ENCODE peak calls at places on chromosome 1, in six cellular contexts. U, W, Y, C, R and E are unnamed samples.

GRCh38 chr1:167913895-167914502 is at the start of gene ADCY10:
- ATAC-seq in W (no peak), R (no peak), Y (no peak), U (no peak), C (no peak), E (no peak)

GRCh38 chr1:244651956-244652698 is 799 bp upstream of the DESI2 start:
- ATAC-seq in Y (no peak), C (no peak), U (peak; percentile 2), W (no peak), R (no peak), E (no peak)

GRCh38 chr1:48678684-48679083 is 98.0 kb downstream of the BEND5 start:
- ATAC-seq in C (no peak), W (no peak), R (no peak), U (no peak), Y (no peak), E (no peak)

GRCh38 chr1:43861985-43862735 is 71.4 kb upstream of the ARTN start:
- ATAC-seq in U (no peak), R (no peak), C (no peak), Y (no peak), W (peak; percentile 31), E (no peak)

GRCh38 chr1:7265771-7266371 is 480.6 kb downstream of the CAMTA1 start:
- ATAC-seq in Y (no peak), U (peak; percentile 97), R (peak; percentile 91), C (no peak), W (no peak), E (no peak)

GRCh38 chr1:157193702-157194391 is 55.7 kb upstream of the ETV3 start:
- ATAC-seq in C (no peak), Y (peak; percentile 37), R (peak; percentile 51), W (no peak), U (peak; percentile 40), E (no peak)

GRCh38 chr1:11731719-11732283 is 4.1 kb upstream of the AGTRAP start:
- ATAC-seq in U (no peak), W (peak; percentile 59), R (peak; percentile 18), Y (peak; percentile 22), C (peak; percentile 48), E (peak; percentile 66)

GRCh38 chr1:17355898-17356297 is 16.1 kb upstream of the PADI6 start:
- ATAC-seq in U (no peak), R (no peak), W (no peak), Y (no peak), C (no peak), E (no peak)

GRCh38 chr1:16631248-16632043 is 18.1 kb upstream of the NBPF1 start:
- ATAC-seq in U (peak; percentile 7), C (peak; percentile 7), R (no peak), W (peak; percentile 6), Y (no peak), E (no peak)

GRCh38 chr1:228446849-228447248 is 30.2 kb upstream of the TRIM17 start:
- ATAC-seq in R (no peak), W (no peak), C (no peak), Y (no peak), U (no peak), E (no peak)

GRCh38 chr1:216757110-216757509 is 33.9 kb upstream of the ESRRG start:
- ATAC-seq in Y (no peak), C (no peak), U (no peak), R (no peak), W (no peak), E (no peak)

GRCh38 chr1:193338194-193338593 is 151.8 kb upstream of the B3GALT2 start:
- ATAC-seq in Y (no peak), U (no peak), C (no peak), W (no peak), R (peak; percentile 45), E (no peak)

GRCh38 chr1:67880056-67880601 is 46.9 kb upstream of the GNG12 start:
- ATAC-seq in C (no peak), W (peak; percentile 86), U (peak; percentile 91), Y (peak; percentile 61), R (peak; percentile 68), E (no peak)

GRCh38 chr1:197763307-197763706 is 12.0 kb downstream of the DENND1B start:
- ATAC-seq in R (no peak), W (no peak), C (no peak), Y (no peak), U (no peak), E (no peak)

GRCh38 chr1:227870375-227870774 is 54.9 kb downstream of the PRSS38 start:
- ATAC-seq in C (no peak), W (no peak), U (no peak), Y (no peak), R (no peak), E (no peak)

GRCh38 chr1:195591917-195592672 is 1016.1 kb downstream of the KCNT2 start:
- ATAC-seq in W (no peak), C (no peak), R (no peak), U (no peak), Y (no peak), E (no peak)

GRCh38 chr1:98797506-98797905 is 136.0 kb downstream of the SNX7 start:
- ATAC-seq in Y (no peak), U (no peak), W (no peak), R (no peak), C (no peak), E (no peak)

GRCh38 chr1:99737016-99737415 is 29.4 kb downstream of the FRRS1 start:
- ATAC-seq in Y (peak; percentile 62), R (no peak), U (peak; percentile 97), C (peak; percentile 52), W (peak; percentile 91), E (peak; percentile 77)

GRCh38 chr1:223312705-223313414 is 51.1 kb downstream of the SUSD4 start:
- ATAC-seq in U (no peak), C (no peak), W (no peak), R (no peak), Y (no peak), E (no peak)

GRCh38 chr1:46277658-46278373 is 25.6 kb downstream of the LRRC41 start:
- ATAC-seq in W (peak; percentile 16), C (no peak), R (no peak), U (no peak), Y (no peak), E (no peak)

GRCh38 chr1:21290546-21290944 is 282 bp upstream of the ECE1 start:
- ATAC-seq in U (peak; percentile 57), R (no peak), Y (no peak), C (no peak), W (no peak), E (no peak)

GRCh38 chr1:62271932-62272728 is 47.1 kb downstream of the KANK4 start:
- ATAC-seq in R (no peak), Y (no peak), C (peak; percentile 26), U (peak; percentile 34), W (no peak), E (no peak)

DNA sequence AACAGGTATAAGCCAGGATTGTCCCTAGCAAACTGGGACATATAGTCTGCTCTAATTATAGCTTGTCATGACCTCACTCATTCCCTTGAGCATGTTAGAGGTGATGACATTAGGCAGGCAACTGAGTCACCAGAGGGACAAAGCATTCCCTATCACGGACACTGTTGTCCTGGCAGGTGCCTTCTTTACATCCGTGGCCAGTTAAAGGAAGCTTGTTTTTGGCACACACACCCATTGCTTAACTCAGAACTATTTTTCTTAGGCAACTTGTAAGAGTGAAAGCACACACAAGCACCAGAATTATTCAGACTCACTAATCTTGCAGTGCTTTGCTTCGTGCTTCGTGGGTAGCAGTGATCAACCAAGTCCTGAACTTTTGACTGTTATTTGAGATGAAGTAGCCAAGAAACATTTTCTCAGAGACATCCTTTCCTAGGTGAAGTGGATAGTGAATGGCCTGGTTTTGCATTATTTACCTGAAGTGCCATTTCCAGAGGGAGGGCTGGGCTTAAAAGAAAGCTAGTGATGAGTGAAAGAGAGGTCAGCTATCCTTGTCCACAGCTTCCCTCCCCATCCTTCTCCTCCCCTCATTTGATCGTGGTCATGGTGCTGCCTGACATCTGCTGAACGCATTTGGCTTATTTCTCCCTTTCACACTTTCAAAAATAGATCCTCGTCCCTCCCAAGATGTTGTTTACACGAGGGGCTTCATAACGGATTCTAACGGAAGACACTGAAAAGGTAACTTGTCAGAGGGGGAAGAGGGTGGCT is 65.9 kb downstream of the PRRX1 start:
- ATAC-seq in R (no peak), C (no peak), Y (no peak), W (peak; percentile 87), U (no peak), E (peak; percentile 71)
- H3K27ac ChIP-seq in R (no peak overlapping the region), C (no peak overlapping the region), Y (no peak overlapping the region), W (peak overlapping the region; percentile 57), U (no peak overlapping the region), E (peak overlapping the region; percentile 21)

DNA sequence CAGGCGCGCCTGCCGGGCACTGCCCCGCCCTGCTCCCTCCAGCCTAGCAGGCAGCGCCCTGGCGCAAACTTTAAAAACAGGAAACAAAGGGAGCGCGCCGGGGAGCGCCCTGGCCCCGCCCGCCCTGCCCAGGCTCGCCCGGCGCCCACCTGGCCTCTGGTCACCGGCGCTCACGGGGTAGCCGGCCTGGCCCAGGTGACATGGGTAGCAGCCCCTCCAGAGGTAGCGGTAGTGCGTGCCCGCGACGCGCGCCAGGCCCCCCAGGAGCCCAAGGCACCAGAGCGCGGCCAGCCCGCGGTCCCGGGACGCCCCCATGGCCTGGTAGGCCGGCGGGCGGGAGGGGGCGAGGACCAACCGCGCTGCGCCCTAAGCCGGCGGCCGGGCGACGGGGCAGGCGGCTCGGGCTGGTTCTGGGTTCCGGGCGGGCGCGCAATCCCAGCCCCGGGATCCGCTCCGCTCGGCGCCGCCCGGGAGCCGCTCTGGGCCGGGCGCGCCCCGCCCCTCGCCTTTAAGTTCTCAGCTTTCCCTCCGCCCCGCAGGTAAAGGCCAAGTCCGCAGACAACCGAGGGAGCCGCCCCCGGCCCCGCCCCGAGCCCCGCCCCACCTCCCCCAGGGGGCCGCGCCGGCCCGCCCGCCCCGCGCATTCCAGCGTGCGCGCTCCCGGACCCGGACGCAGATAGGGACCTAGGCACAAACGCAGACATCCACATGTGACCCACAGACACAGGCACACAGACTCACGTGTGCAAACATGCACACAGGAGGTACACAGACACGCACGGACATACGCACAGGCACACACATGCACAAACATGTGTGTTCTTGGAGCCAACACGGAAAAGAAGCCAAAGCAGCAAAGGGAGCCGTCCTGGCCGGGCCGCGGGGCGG is 76.7 kb downstream of the ARHGEF16 start:
- ATAC-seq in R (peak; percentile 88), Y (peak; percentile 88), W (peak; percentile 73), C (peak; percentile 85), U (peak; percentile 74), E (peak; percentile 83)
- H3K27ac ChIP-seq in R (peak overlapping the region; percentile 55), Y (peak overlapping the region; percentile 65), W (peak overlapping the region; percentile 32), C (peak overlapping the region; percentile 82), U (peak overlapping the region; percentile 79), E (peak overlapping the region; percentile 74)

DNA sequence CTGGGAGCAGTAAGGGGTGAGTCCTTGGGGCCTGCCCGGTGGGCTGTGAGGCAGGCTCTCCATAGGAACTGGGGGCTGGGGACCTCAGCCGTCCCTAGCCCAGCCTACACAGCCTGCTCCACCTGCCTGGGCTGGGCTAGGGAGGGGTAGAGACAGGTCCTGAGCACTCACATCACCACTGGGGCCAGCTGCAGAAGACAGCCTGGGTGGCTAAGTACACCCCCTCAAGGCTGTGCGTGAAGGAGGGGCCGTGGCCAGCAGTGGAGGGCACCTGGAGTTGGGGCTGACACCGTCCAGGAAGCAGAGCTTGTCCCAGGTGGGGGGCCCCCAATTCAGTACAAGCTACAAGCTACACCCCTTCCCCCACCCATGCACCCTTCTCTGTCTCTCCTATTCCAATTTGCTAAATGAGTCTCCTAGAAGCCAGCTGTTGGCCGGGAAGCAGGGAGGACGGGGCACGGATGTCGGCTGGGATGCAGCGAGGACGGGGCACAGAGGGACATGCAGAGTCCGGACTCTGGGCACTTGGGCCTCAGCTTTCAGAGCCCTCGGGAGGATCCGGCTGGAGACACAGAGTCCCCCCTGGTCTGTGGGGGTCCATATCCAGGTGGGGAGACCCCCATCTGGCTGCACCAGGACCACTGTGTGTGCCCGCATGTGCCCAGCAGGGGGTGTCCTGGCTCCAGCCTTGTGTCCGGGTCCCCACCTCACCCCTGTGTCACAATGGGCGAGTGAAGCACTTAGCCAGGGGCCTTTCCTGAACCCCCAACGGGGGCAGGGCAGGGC is 1.8 kb downstream of the ISG15 start:
- ATAC-seq in C (no peak), R (no peak), Y (no peak), W (no peak), U (no peak), E (no peak)
- H3K27ac ChIP-seq in C (peak overlapping the region; percentile 91), R (no peak overlapping the region), Y (peak overlapping the region; percentile 86), W (no peak overlapping the region), U (no peak overlapping the region), E (peak overlapping the region; percentile 91)

GRCh38 chr1:85361606-85362005 is 85.2 kb upstream of the BCL10 start:
- ATAC-seq in W (no peak), U (no peak), Y (no peak), C (no peak), R (no peak), E (no peak)
- H3K27ac ChIP-seq in W (no peak overlapping the region), U (no peak overlapping the region), Y (no peak overlapping the region), C (no peak overlapping the region), R (no peak overlapping the region), E (no peak overlapping the region)